ENCODE peak calls at places on chromosomes 4 and X, in eight cellular contexts. W is cardiac muscle cell; X is left ventricle myocardium inferior; I is esophagus squamous epithelium; M is CD8-positive, alpha-beta T cell; Z is AG09309; F is brain microvascular endothelial cell; T is fibroblast of mammary gland. N is an unnamed sample.

GRCh38 chr4:145663194-145663593 is 16.8 kb upstream of the C4orf51 start:
- DNase-seq in Z (no peak), I (no peak), W (peak; percentile 10), X (no peak), M (no peak), T (peak; percentile 4), F (no peak), N (no peak)

GRCh38 chr4:114208747-114209146 is 229.3 kb upstream of the ARSJ start:
- DNase-seq in M (no peak), Z (peak; percentile 1), X (no peak), T (peak; percentile 21), I (no peak), W (no peak), F (peak; percentile 38), N (peak; percentile 6)

GRCh38 chrX:48938721-48939416 is 18.5 kb downstream of the OTUD5 start:
- DNase-seq in T (no peak), I (no peak), M (peak; percentile 67), F (no peak), W (no peak), Z (no peak), X (no peak), N (no peak)

GRCh38 chrX:86002076-86002896 is 45.1 kb downstream of the CHM start:
- DNase-seq in Z (no peak), X (no peak), T (peak; percentile 17), F (peak; percentile 63), M (no peak), W (no peak), I (no peak), N (peak; percentile 60)

GRCh38 chrX:84133023-84133422 is 55.0 kb downstream of the RPS6KA6 start:
- DNase-seq in M (no peak), Z (no peak), X (no peak), T (no peak), I (no peak), F (no peak), W (no peak), N (no peak)

GRCh38 chrX:18951032-18951431 is 32.9 kb downstream of the PHKA2 start:
- DNase-seq in F (no peak), W (no peak), I (no peak), T (no peak), X (no peak), M (no peak), Z (no peak), N (no peak)

GRCh38 chr4:2795558-2796260 is 2.8 kb downstream of the SH3BP2 start:
- DNase-seq in Z (no peak), X (no peak), F (no peak), I (no peak), W (no peak), T (no peak), M (no peak), N (no peak)

GRCh38 chr4:108013955-108014354 is 24.3 kb downstream of the HADH start:
- DNase-seq in T (no peak), X (no peak), I (no peak), Z (no peak), F (no peak), M (no peak), W (no peak), N (no peak)

GRCh38 chrX:6732101-6732500 is 197.2 kb upstream of the VCX3A start:
- DNase-seq in X (no peak), Z (no peak), T (no peak), W (no peak), F (no peak), M (no peak), I (no peak), N (no peak)

GRCh38 chr4:79652232-79652631 is 244.2 kb upstream of the GK2 start:
- DNase-seq in Z (peak; percentile 28), I (no peak), T (peak; percentile 26), M (no peak), F (peak; percentile 83), W (peak; percentile 90), X (no peak), N (peak; percentile 53)

GRCh38 chrX:155065035-155065734 is 5.8 kb downstream of the CMC4 start:
- DNase-seq in X (no peak), Z (peak; percentile 16), W (peak; percentile 72), M (no peak), I (no peak), F (no peak), T (peak; percentile 73), N (peak; percentile 34)

GRCh38 chrX:40855411-40855810 is 120.1 kb upstream of the MED14 start:
- DNase-seq in F (no peak), Z (peak; percentile 49), M (no peak), X (no peak), T (no peak), I (no peak), W (no peak), N (peak; percentile 11)

DNA sequence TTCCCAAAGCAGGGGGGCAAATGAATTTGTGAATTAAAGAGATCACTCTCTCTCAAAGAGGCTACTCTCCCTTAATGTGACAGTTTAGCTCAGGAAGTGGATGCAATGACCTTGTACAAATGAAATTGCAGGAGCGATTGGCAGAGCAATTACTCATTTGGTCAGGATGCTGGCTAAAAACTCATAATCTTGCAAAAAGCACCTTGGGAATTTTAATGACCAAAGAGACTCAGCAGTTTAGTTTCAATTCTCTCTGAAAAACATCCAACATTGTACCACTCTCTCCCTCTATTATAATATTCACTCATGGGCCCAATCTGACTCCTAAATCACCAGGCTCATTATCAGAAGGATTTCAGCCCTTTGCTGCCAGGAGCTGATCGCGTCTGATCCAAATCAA is 26.1 kb downstream of the PDGFC start:
- DNase-seq in M (no peak), I (no peak), X (no peak), T (peak; percentile 59), Z (no peak), F (no peak), W (no peak), N (no peak)
- H3K4me3 ChIP-seq in M (no peak overlapping the region), I (no peak overlapping the region), X (no peak overlapping the region), T (no peak overlapping the region), Z (no peak overlapping the region), F (no peak overlapping the region), W (no peak overlapping the region), N (no peak overlapping the region)

GRCh38 chr4:53346920-53347852 is 18.7 kb downstream of the SCFD2 start:
- DNase-seq in F (peak; percentile 9), X (no peak), M (no peak), W (peak; percentile 23), Z (peak; percentile 29), I (no peak), T (peak; percentile 62), N (peak; percentile 32)
- TF ChIP-seq CTCF in F (no peak), X (no peak), M (no peak), W (no peak), Z (peak; percentile 16), I (no peak), T (no peak), N (no peak)

GRCh38 chr4:78552398-78553396 is 1.1 kb downstream of the ANXA3 start:
- DNase-seq in T (no peak), I (no peak), W (peak; percentile 42), F (no peak), Z (no peak), M (no peak), X (no peak), N (no peak)
- H3K4me3 ChIP-seq in T (no peak overlapping the region), I (peak overlapping the region; percentile 75), W (peak overlapping the region; percentile 55), F (no peak overlapping the region), Z (no peak overlapping the region), M (no peak overlapping the region), X (peak overlapping the region; percentile 71), N (peak overlapping the region; percentile 55)

GRCh38 chr4:21011106-21011505 is 310.8 kb downstream of the PACRGL start:
- DNase-seq in I (no peak), M (no peak), Z (no peak), W (no peak), X (no peak), F (no peak), T (no peak), N (no peak)

GRCh38 chr4:21018817-21019216 is 318.6 kb downstream of the PACRGL start:
- DNase-seq in T (no peak), F (no peak), X (no peak), M (no peak), W (no peak), I (no peak), Z (no peak), N (peak; percentile 6)

GRCh38 chr4:21009956-21010355 is 309.7 kb downstream of the PACRGL start:
- DNase-seq in F (no peak), Z (no peak), X (no peak), W (no peak), I (no peak), T (no peak), M (no peak), N (no peak)

GRCh38 chr4:21013501-21013900 is 313.2 kb downstream of the PACRGL start:
- DNase-seq in I (no peak), Z (no peak), W (no peak), M (no peak), F (no peak), X (no peak), T (no peak), N (no peak)

GRCh38 chr4:21012851-21013331 is 312.6 kb downstream of the PACRGL start:
- DNase-seq in W (no peak), F (no peak), M (no peak), I (no peak), Z (no peak), X (no peak), T (peak; percentile 6), N (peak; percentile 39)
- TF ChIP-seq CTCF in W (no peak), F (no peak), M (no peak), I (no peak), Z (no peak), X (no peak), T (no peak), N (no peak)

GRCh38 chrX:120549483-120550452 is 11.0 kb downstream of the CUL4B start:
- DNase-seq in X (no peak), M (no peak), Z (peak; percentile 91), F (peak; percentile 89), T (peak; percentile 95), I (no peak), W (peak; percentile 91), N (peak; percentile 91)
- H3K4me3 ChIP-seq in X (no peak overlapping the region), M (no peak overlapping the region), Z (no peak overlapping the region), F (no peak overlapping the region), T (no peak overlapping the region), I (no peak overlapping the region), W (no peak overlapping the region), N (no peak overlapping the region)